ENCODE peak calls at places on chromosomes 4 and X, in ten cellular contexts. X is immature natural killer cell; S is stomach; H is activated CD4-positive, alpha-beta T cell treated with anti-CD3 and anti-CD28 coated beads, Interleukin-2, amount 50 U/mL, for 1 hour; E is sciatic nerve; B is aorta; P is stimulated activated CD8-positive, alpha-beta memory T cell treated with anti-CD3 and anti-CD28 coated beads, Interleukin-7, amount 100 ng/mL, for 24 hours; Q is suprapubic skin; I is right lobe of liver; W is tibial nerve. K is an unnamed sample.

GRCh38 chr4:138802499-138802898 is 213.1 kb upstream of the NOCT start:
- DNase-seq in H (no peak), I (no peak), E (no peak), S (no peak), B (no peak), Q (no peak), X (no peak), W (no peak), P (no peak), K (no peak)

GRCh38 chr4:76275486-76276126 is 24.1 kb downstream of the FAM47E start:
- DNase-seq in P (no peak), H (no peak), E (no peak), Q (no peak), X (no peak), I (no peak), B (no peak), S (no peak), W (no peak), K (no peak)

GRCh38 chr4:173835863-173836262 is 305.8 kb upstream of the HAND2 start:
- DNase-seq in P (no peak), I (no peak), E (no peak), H (no peak), X (no peak), W (no peak), B (peak; percentile 45), S (no peak), Q (no peak), K (no peak)

GRCh38 chr4:26321326-26322276 is 787 bp downstream of the RBPJ start:
- DNase-seq in H (peak; percentile 18), B (peak; percentile 57), I (peak; percentile 65), E (peak; percentile 63), X (no peak), P (peak; percentile 2), Q (no peak), W (no peak), S (no peak), K (peak; percentile 48)

GRCh38 chrX:7108995-7109634 is 38.4 kb upstream of the STS start:
- DNase-seq in B (no peak), P (no peak), I (no peak), X (no peak), Q (no peak), H (no peak), E (no peak), S (no peak), W (no peak), K (no peak)

GRCh38 chrX:108494416-108495095 is 54.9 kb downstream of the COL4A5 start:
- DNase-seq in H (no peak), X (no peak), E (no peak), W (no peak), B (no peak), I (no peak), Q (no peak), S (no peak), P (no peak), K (no peak)

GRCh38 chr4:72378901-72379300 is 190.1 kb downstream of the ADAMTS3 start:
- DNase-seq in E (no peak), B (no peak), Q (no peak), P (no peak), X (no peak), I (no peak), H (no peak), S (no peak), W (no peak), K (no peak)

GRCh38 chr4:17846256-17846655 is 35.5 kb downstream of the NCAPG start:
- DNase-seq in Q (no peak), H (no peak), W (no peak), B (no peak), I (no peak), X (no peak), E (no peak), P (no peak), S (no peak), K (no peak)

GRCh38 chr4:125315571-125316390 is 1.0 kb downstream of the FAT4 start:
- DNase-seq in Q (no peak), E (peak; percentile 74), X (peak; percentile 35), S (peak; percentile 31), W (peak; percentile 14), B (peak; percentile 68), I (peak; percentile 66), P (no peak), H (no peak), K (no peak)

GRCh38 chrX:48911407-48912182 is at the start of gene SLC35A2:
- DNase-seq in H (peak; percentile 85), S (peak; percentile 88), Q (peak; percentile 83), W (peak; percentile 71), B (peak; percentile 86), X (peak; percentile 87), E (peak; percentile 89), I (peak; percentile 89), P (peak; percentile 81), K (peak; percentile 84)

GRCh38 chrX:130118941-130119640 is 8.8 kb upstream of the ELF4 start:
- DNase-seq in H (no peak), Q (no peak), S (no peak), B (no peak), E (no peak), X (no peak), I (no peak), W (no peak), P (no peak), K (peak; percentile 4)

GRCh38 chrX:120316587-120317283 is 5.5 kb upstream of the TMEM255A start:
- DNase-seq in Q (no peak), S (no peak), W (no peak), P (no peak), I (no peak), E (no peak), H (no peak), B (no peak), X (no peak), K (no peak)

GRCh38 chr4:6602289-6602688 is 27.3 kb downstream of the MAN2B2 start:
- DNase-seq in E (no peak), Q (no peak), H (no peak), P (no peak), I (no peak), X (no peak), B (no peak), W (no peak), S (no peak), K (no peak)

GRCh38 chr4:15809473-15809872 is 31.3 kb downstream of the CD38 start:
- DNase-seq in Q (no peak), H (no peak), E (no peak), B (no peak), P (no peak), I (no peak), S (no peak), X (no peak), W (no peak), K (no peak)

GRCh38 chrX:42140320-42140719 is 217.0 kb upstream of the CASK start:
- DNase-seq in H (no peak), I (no peak), E (no peak), B (no peak), Q (no peak), S (no peak), P (no peak), W (no peak), X (no peak), K (no peak)

K was measured in stimulated activated naive CD4-positive, alpha-beta T cell treated with Interleukin-2 at 50 U/mL for 16 hours.